ENCODE peak calls at places on chromosomes 4 and X, in five cellular contexts. B is AG09319, G is uterus, M is astrocyte of the spinal cord, F is lung. I is an unnamed sample.

GRCh38 chr4:101527186-101527585 is 179.9 kb upstream of the PPP3CA start:
- DNase-seq in M (no peak), G (no peak), B (no peak), F (no peak), I (no peak)

GRCh38 chr4:109315818-109316217 is 13.4 kb upstream of the COL25A1 start:
- DNase-seq in G (no peak), F (no peak), M (no peak), B (no peak), I (no peak)

GRCh38 chrX:109624022-109624421 is 950 bp downstream of the KCNE5 start:
- DNase-seq in F (no peak), B (no peak), M (no peak), G (no peak), I (no peak)

GRCh38 chr4:88452941-88453340 is 4.0 kb upstream of the HERC5 start:
- DNase-seq in M (no peak), G (no peak), B (no peak), F (no peak), I (no peak)

GRCh38 chr4:83855044-83855443 is 319.1 kb downstream of the GPAT3 start:
- DNase-seq in F (no peak), M (peak), G (no peak), B (peak), I (no peak)

GRCh38 chr4:1376841-1377605 is 29.2 kb downstream of the NKX1-1 start:
- DNase-seq in F (no peak), G (no peak), B (no peak), M (no peak), I (no peak)

GRCh38 chrX:150683536-150684146 is 9.6 kb upstream of the MTMR1 start:
- DNase-seq in G (no peak), M (peak), B (no peak), F (no peak), I (no peak)

GRCh38 chr4:139611391-139611790 is 54.2 kb upstream of the MGST2 start:
- DNase-seq in M (no peak), B (no peak), F (no peak), G (no peak), I (no peak)

GRCh38 chrX:153636716-153637115 is 10.3 kb upstream of the DUSP9 start:
- DNase-seq in G (no peak), B (no peak), M (no peak), F (no peak), I (no peak)

GRCh38 chrX:153637121-153638040 is 9.6 kb upstream of the DUSP9 start:
- DNase-seq in M (no peak), B (no peak), G (no peak), F (no peak), I (no peak)

GRCh38 chrX:153635388-153635787 is 11.6 kb upstream of the DUSP9 start:
- DNase-seq in F (no peak), G (no peak), B (no peak), M (no peak), I (no peak)

GRCh38 chrX:153634832-153635231 is 12.2 kb upstream of the DUSP9 start:
- DNase-seq in B (no peak), F (no peak), M (no peak), G (no peak), I (no peak)

DNA sequence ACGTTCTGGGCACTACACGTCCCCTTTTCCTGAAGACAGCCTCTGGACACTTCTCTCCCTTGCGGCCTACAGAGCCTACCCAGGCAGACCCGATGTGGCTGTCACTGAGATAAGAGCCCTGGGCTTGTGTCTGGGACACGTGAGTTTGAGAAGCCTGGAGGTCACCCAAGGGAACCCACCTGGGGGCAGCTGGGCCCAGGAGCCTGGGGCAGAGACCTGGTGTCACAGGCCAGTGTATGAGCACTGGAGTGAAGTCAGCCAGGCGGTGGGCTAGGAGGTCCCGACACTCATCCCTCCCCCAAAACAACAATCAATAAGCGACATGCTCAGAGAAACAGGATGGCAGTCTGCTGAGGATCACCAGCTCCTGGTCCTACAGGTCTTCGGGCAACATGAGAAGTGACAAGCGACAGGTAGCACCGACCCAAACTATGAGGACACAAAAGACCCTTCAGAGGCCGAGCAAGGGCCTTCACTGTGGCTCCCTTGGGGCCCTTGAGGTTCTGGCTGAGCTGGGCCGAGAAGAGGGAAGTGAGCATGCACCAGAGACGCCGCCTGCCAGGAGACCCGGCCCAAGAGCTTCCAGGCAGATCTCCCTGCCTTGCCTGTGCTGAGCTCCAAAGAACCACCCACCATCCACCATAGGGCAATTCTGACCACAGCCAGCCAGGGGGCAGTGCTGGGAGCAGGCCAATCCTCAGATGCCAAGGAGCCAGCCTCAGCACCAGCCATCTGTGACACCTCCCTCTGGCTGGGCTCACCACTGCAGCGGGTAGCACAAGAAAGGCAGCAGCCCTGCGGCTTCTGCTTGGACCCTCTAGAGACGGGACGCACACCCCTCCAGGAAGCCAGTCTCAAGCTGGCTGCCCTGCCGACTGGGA is 11.0 kb upstream of the DUSP9 start:
- DNase-seq in B (no peak), G (no peak), F (no peak), M (no peak), I (no peak)
- TF ChIP-seq CTCF in B (peak), G (no peak), F (no peak), M (peak), I (peak)

GRCh38 chr4:152678841-152679240 is 956 bp downstream of the TMEM154 start:
- DNase-seq in M (no peak), B (no peak), G (no peak), F (no peak), I (no peak)
- TF ChIP-seq CTCF in M (no peak), B (no peak), G (no peak), F (no peak), I (no peak)

DNA sequence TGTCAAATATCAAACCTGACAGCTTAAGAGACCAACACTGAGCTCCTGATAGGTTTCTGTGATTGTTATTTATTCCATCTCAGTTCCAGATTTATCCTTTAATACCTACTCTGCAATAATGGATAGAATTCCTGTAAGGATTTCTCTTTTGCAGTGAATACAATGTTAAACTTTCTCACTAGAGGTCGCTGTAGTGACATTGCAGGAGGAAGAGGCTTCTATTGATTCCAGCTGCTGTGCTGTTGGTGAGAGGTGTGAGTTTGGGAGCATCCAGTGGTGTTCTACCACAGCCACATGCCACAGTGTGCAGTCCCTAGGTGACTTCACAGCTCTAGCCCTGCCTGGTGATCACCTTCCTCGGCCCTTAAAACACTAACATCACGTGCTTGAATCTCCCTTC is 34.6 kb upstream of the DCAF8L2 start:
- DNase-seq in F (no peak), M (peak), G (no peak), B (no peak), I (no peak)
- TF ChIP-seq CTCF in F (no peak), M (peak), G (no peak), B (peak), I (peak)

DNA sequence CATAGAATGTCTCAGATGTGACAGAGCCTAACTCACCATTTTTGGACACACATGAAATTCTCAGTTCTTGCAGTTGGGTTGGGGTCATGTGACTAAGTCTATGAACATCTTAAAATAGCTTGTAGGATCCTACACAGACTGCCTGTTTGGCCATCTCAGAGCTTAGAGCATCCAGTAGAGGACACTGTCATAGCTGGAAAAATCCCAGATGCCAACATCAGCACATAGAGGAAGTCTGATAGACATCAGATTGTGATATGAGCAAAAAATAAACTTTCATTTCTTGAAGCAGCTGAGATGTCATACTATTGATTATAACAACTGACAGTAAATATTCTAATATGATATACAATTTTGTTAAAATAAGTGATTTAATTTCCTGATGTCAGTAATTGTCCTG is 207.1 kb downstream of the TRAM1L1 start:
- DNase-seq in G (no peak), F (no peak), B (no peak), M (no peak), I (no peak)
- TF ChIP-seq CTCF in G (no peak), F (no peak), B (no peak), M (no peak), I (no peak)

DNA sequence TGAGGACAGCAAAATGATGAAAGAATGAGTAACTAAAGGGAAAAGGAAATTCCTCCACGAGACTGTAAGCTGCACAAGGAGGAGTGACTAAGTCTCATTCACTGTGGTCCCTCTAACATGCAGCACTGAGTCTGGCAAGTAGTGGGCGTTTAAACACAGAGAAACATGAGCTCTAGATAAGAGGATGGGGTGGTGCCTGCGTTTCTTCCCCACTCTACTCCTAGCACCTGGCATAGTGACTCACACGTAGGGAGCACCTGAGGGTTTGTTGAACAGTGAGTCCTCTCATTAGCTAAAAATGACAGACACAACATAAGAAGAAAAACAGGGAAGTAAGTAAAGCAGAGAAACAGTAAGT is 105.8 kb upstream of the CBR4 start:
- DNase-seq in B (peak), F (peak), G (no peak), M (peak), I (no peak)
- TF ChIP-seq CTCF in B (peak), F (no peak), G (no peak), M (peak), I (no peak)

DNA sequence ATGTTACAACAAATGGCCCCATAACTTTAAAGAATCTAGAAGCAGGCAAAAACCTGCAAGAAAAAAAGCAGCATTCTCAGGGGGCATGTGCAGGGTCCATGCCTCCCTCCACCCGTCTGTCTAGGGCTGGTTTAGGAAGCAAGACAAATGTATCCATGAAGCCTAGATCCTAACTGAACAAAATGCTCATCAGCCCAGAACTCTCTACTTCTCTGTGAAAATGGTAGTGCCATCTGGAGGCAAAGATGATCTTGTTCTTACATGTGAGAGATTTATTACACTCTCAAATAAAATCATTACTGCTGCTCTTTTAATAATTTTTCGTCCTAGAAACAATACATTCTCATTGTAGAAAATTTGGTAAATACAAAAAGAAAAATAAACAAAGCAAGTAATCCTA is 26.7 kb downstream of the NR3C2 start:
- DNase-seq in M (peak), F (no peak), B (no peak), G (no peak), I (no peak)
- TF ChIP-seq CTCF in M (no peak), F (no peak), B (no peak), G (no peak), I (peak)

DNA sequence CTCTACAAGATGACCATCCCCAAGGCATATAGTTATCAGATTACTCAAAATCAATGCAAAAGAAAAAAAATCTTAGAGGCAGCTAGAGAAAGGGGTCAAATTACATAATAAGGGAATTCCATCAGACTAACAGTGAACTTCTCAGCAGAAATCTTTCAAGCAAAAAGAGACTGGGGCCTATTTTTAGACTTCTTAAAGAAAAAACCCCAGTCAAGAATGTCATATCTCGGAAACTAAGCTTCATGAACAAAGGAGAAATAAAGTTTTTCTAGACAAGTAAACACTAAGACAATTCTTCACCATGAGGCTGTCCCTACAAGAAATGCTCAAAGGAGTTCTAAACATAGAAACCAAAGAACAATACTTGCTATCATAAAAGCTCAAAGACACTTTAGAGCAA is 51.7 kb downstream of the RAB28 start:
- DNase-seq in G (no peak), M (peak), F (no peak), B (no peak), I (no peak)
- TF ChIP-seq CTCF in G (no peak), M (no peak), F (no peak), B (no peak), I (no peak)

GRCh38 chrX:43349363-43349762 is 306.7 kb upstream of the MAOA start:
- DNase-seq in G (no peak), F (peak), M (peak), B (peak), I (no peak)
- TF ChIP-seq CTCF in G (no peak), F (peak), M (peak), B (peak), I (peak)

I was measured in type B pancreatic cell.